ENCODE peak calls at places on chromosomes 3 and 15, in four cellular contexts. M is HEK293T, P is SIG-M5, I is AG04450. R is an unnamed sample.

GRCh38 chr3:162586591-162586990 is 1090.0 kb downstream of the OTOL1 start:
- DNase-seq in M (no peak), P (no peak), I (peak), R (peak)

GRCh38 chr3:97968376-97968775 is 3.9 kb downstream of the RIOX2 start:
- DNase-seq in M (no peak), P (no peak), I (no peak), R (no peak)

GRCh38 chr3:12135029-12135634 is 23.6 kb downstream of the TIMP4 start:
- DNase-seq in M (peak), P (no peak), I (no peak), R (peak)

GRCh38 chr3:4696266-4696665 is 203.1 kb downstream of the ITPR1 start:
- DNase-seq in M (no peak), P (no peak), I (no peak), R (no peak)

GRCh38 chr15:99452010-99452409 is 113.8 kb upstream of the MEF2A start:
- DNase-seq in M (no peak), P (no peak), I (no peak), R (no peak)

GRCh38 chr3:119145500-119146167 is at the start of gene TEX55:
- DNase-seq in M (peak), P (no peak), I (peak), R (peak)

GRCh38 chr15:64883097-64883581 is 28.6 kb upstream of the ANKDD1A start:
- DNase-seq in M (no peak), P (peak), I (no peak), R (no peak)

GRCh38 chr3:177236704-177237103 is 39.4 kb upstream of the TBL1XR1 start:
- DNase-seq in M (no peak), P (no peak), I (no peak), R (no peak)

GRCh38 chr3:107143206-107143605 is 234.0 kb upstream of the CCDC54 start:
- DNase-seq in M (no peak), P (no peak), I (no peak), R (no peak)

GRCh38 chr3:60551455-60552209 is 699.6 kb downstream of the FHIT start:
- DNase-seq in M (no peak), P (no peak), I (no peak), R (no peak)

GRCh38 chr3:162897286-162897685 is 1400.7 kb downstream of the OTOL1 start:
- DNase-seq in M (no peak), P (no peak), I (no peak), R (no peak)

GRCh38 chr15:60374628-60375081 is 23.1 kb downstream of the ANXA2 start:
- DNase-seq in M (peak), P (no peak), I (peak), R (no peak)

R was measured in HuH-7.5.